ENCODE peak calls at places on chromosomes 3 and 15, in ten cellular contexts. One of them, this sample, is unnamed.

GRCh38 chr3:9932843-9933560 is 632 bp upstream of the CRELD1 start:
- DNase-seq in A549: peak; percentile 74
- DNase-seq in HCT116: peak; percentile 43
- DNase-seq in left ventricle myocardium inferior: peak; percentile 80
- DNase-seq in HepG2: peak; percentile 70
- DNase-seq in CD8-positive, alpha-beta memory T cell: peak; percentile 86
- DNase-seq in GM23248: peak; percentile 91
- DNase-seq in psoas muscle: peak; percentile 88
- DNase-seq in endothelial cell of umbilical vein: peak; percentile 84
- DNase-seq in heart left ventricle: peak; percentile 88
- DNase-seq in this sample: peak; percentile 55

GRCh38 chr15:60858511-60859085 is 370.5 kb downstream of the RORA start:
- DNase-seq in HepG2: no peak
- DNase-seq in HCT116: no peak
- DNase-seq in psoas muscle: no peak
- DNase-seq in A549: no peak
- DNase-seq in endothelial cell of umbilical vein: no peak
- DNase-seq in GM23248: no peak
- DNase-seq in heart left ventricle: no peak
- DNase-seq in left ventricle myocardium inferior: no peak
- DNase-seq in CD8-positive, alpha-beta memory T cell: no peak
- DNase-seq in this sample: no peak

GRCh38 chr15:80679167-80679804 is 15.8 kb upstream of the ABHD17C start:
- DNase-seq in CD8-positive, alpha-beta memory T cell: no peak
- DNase-seq in heart left ventricle: no peak
- DNase-seq in psoas muscle: no peak
- DNase-seq in HCT116: no peak
- DNase-seq in left ventricle myocardium inferior: no peak
- DNase-seq in HepG2: no peak
- DNase-seq in GM23248: no peak
- DNase-seq in endothelial cell of umbilical vein: no peak
- DNase-seq in A549: no peak
- DNase-seq in this sample: no peak

GRCh38 chr3:113712129-113712528 is 15.7 kb upstream of the USF3 start:
- DNase-seq in A549: no peak
- DNase-seq in heart left ventricle: no peak
- DNase-seq in GM23248: no peak
- DNase-seq in psoas muscle: no peak
- DNase-seq in endothelial cell of umbilical vein: peak; percentile 12
- DNase-seq in left ventricle myocardium inferior: no peak
- DNase-seq in HepG2: no peak
- DNase-seq in HCT116: no peak
- DNase-seq in CD8-positive, alpha-beta memory T cell: no peak
- DNase-seq in this sample: no peak

GRCh38 chr3:8962226-8962861 is 928 bp downstream of the RAD18 start:
- DNase-seq in CD8-positive, alpha-beta memory T cell: no peak
- DNase-seq in heart left ventricle: no peak
- DNase-seq in GM23248: peak; percentile 27
- DNase-seq in endothelial cell of umbilical vein: no peak
- DNase-seq in left ventricle myocardium inferior: no peak
- DNase-seq in psoas muscle: no peak
- DNase-seq in HCT116: no peak
- DNase-seq in A549: no peak
- DNase-seq in HepG2: no peak
- DNase-seq in this sample: no peak

GRCh38 chr3:190122198-190122771 is 1.6 kb upstream of the P3H2 start:
- DNase-seq in HCT116: no peak
- DNase-seq in GM23248: peak; percentile 70
- DNase-seq in left ventricle myocardium inferior: no peak
- DNase-seq in CD8-positive, alpha-beta memory T cell: no peak
- DNase-seq in heart left ventricle: no peak
- DNase-seq in endothelial cell of umbilical vein: no peak
- DNase-seq in HepG2: no peak
- DNase-seq in A549: no peak
- DNase-seq in psoas muscle: no peak
- DNase-seq in this sample: no peak

GRCh38 chr3:183158552-183159006 is 4.0 kb downstream of the LAMP3 start:
- DNase-seq in CD8-positive, alpha-beta memory T cell: no peak
- DNase-seq in heart left ventricle: no peak
- DNase-seq in HCT116: no peak
- DNase-seq in psoas muscle: no peak
- DNase-seq in left ventricle myocardium inferior: no peak
- DNase-seq in GM23248: peak; percentile 73
- DNase-seq in HepG2: no peak
- DNase-seq in endothelial cell of umbilical vein: no peak
- DNase-seq in A549: no peak
- DNase-seq in this sample: no peak

GRCh38 chr3:178318957-178319528 is 217.2 kb upstream of the KCNMB2 start:
- DNase-seq in HepG2: no peak
- DNase-seq in psoas muscle: no peak
- DNase-seq in left ventricle myocardium inferior: no peak
- DNase-seq in endothelial cell of umbilical vein: no peak
- DNase-seq in heart left ventricle: no peak
- DNase-seq in GM23248: no peak
- DNase-seq in CD8-positive, alpha-beta memory T cell: no peak
- DNase-seq in HCT116: no peak
- DNase-seq in A549: no peak
- DNase-seq in this sample: no peak

GRCh38 chr15:55937040-55937439 is 56.4 kb downstream of the NEDD4 start:
- DNase-seq in psoas muscle: no peak
- DNase-seq in endothelial cell of umbilical vein: peak; percentile 94
- DNase-seq in CD8-positive, alpha-beta memory T cell: peak; percentile 8
- DNase-seq in heart left ventricle: no peak
- DNase-seq in A549: no peak
- DNase-seq in GM23248: no peak
- DNase-seq in HCT116: no peak
- DNase-seq in left ventricle myocardium inferior: no peak
- DNase-seq in HepG2: no peak
- DNase-seq in this sample: no peak

GRCh38 chr3:131303848-131304247 is 77.7 kb upstream of the NUDT16 start:
- DNase-seq in left ventricle myocardium inferior: no peak
- DNase-seq in CD8-positive, alpha-beta memory T cell: no peak
- DNase-seq in GM23248: peak; percentile 54
- DNase-seq in endothelial cell of umbilical vein: no peak
- DNase-seq in HCT116: no peak
- DNase-seq in psoas muscle: no peak
- DNase-seq in HepG2: no peak
- DNase-seq in heart left ventricle: no peak
- DNase-seq in A549: no peak
- DNase-seq in this sample: no peak

GRCh38 chr3:152269423-152270144 is 855 bp downstream of the MBNL1 start:
- DNase-seq in heart left ventricle: peak; percentile 55
- DNase-seq in left ventricle myocardium inferior: no peak
- DNase-seq in endothelial cell of umbilical vein: peak; percentile 82
- DNase-seq in psoas muscle: no peak
- DNase-seq in HepG2: peak; percentile 46
- DNase-seq in CD8-positive, alpha-beta memory T cell: peak; percentile 85
- DNase-seq in A549: peak; percentile 18
- DNase-seq in GM23248: peak; percentile 89
- DNase-seq in HCT116: no peak
- DNase-seq in this sample: peak; percentile 80

DNA sequence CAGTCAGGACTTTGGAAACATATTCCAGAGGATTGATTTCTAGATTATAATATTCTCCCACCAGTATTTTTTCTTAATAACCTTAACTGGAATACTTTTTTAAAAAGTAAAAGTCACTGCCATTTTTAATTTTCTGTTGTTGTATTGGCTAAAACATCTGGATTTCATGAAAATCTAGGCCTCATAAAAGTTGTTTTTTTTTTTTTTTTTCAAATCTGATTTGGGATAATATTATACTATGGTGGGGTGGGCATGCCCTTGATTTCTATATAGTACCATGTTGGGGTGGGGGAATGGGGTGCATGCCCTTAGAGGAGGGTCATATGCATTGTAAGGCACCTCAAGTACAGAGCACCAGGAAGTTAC is 9.1 kb downstream of the TPM1 start:
- DNase-seq in psoas muscle: no peak
- DNase-seq in HepG2: no peak
- DNase-seq in HCT116: no peak
- DNase-seq in left ventricle myocardium inferior: no peak
- DNase-seq in endothelial cell of umbilical vein: no peak
- DNase-seq in A549: no peak
- DNase-seq in heart left ventricle: no peak
- DNase-seq in GM23248: no peak
- DNase-seq in CD8-positive, alpha-beta memory T cell: no peak
- DNase-seq in this sample: no peak
- H3K4me3 ChIP-seq in psoas muscle: no peak overlapping the region
- H3K4me3 ChIP-seq in HepG2: no peak overlapping the region
- H3K4me3 ChIP-seq in HCT116: no peak overlapping the region
- H3K4me3 ChIP-seq in left ventricle myocardium inferior: peak overlapping the region; percentile 83
- H3K4me3 ChIP-seq in endothelial cell of umbilical vein: no peak overlapping the region
- H3K4me3 ChIP-seq in A549: peak overlapping the region; percentile 87
- H3K4me3 ChIP-seq in heart left ventricle: no peak overlapping the region
- H3K4me3 ChIP-seq in GM23248: peak overlapping the region; percentile 99
- H3K4me3 ChIP-seq in CD8-positive, alpha-beta memory T cell: no peak overlapping the region
- H3K4me3 ChIP-seq in this sample: no peak overlapping the region

DNA sequence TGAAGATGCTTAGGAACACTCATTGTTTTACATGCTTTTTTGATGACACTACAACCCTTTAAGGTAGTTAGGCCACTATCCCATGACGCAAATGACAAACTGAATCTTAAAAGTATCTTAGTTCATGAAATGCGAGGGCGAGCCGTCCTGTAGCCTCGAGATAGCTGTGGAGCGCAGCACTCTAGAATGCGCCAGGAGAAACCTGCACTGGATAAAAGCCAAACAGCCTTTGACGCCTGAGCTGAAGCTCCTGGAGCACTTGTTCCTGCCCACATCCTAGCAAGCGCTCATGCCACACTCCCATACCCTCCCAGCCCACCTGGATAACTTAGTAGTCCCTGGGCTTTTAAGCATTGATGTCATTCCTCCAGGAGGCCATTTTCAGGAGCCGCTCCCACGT is 516.9 kb downstream of the GABRG3 start:
- DNase-seq in heart left ventricle: no peak
- DNase-seq in HepG2: no peak
- DNase-seq in endothelial cell of umbilical vein: no peak
- DNase-seq in GM23248: no peak
- DNase-seq in HCT116: no peak
- DNase-seq in psoas muscle: no peak
- DNase-seq in CD8-positive, alpha-beta memory T cell: no peak
- DNase-seq in left ventricle myocardium inferior: no peak
- DNase-seq in A549: no peak
- DNase-seq in this sample: no peak
- H3K9me3 ChIP-seq in heart left ventricle: no peaks in the 10 kb centered on the region
- H3K9me3 ChIP-seq in HepG2: peaks cover 19% of the 10 kb centered on the region
- H3K9me3 ChIP-seq in endothelial cell of umbilical vein: no peaks in the 10 kb centered on the region
- H3K9me3 ChIP-seq in GM23248: no peaks in the 10 kb centered on the region
- H3K9me3 ChIP-seq in HCT116: peaks cover 11% of the 10 kb centered on the region
- H3K9me3 ChIP-seq in psoas muscle: no peaks in the 10 kb centered on the region
- H3K9me3 ChIP-seq in CD8-positive, alpha-beta memory T cell: no peaks in the 10 kb centered on the region
- H3K9me3 ChIP-seq in left ventricle myocardium inferior: no peaks in the 10 kb centered on the region
- H3K9me3 ChIP-seq in A549: peaks cover 8% of the 10 kb centered on the region
- H3K9me3 ChIP-seq in this sample: no peaks in the 10 kb centered on the region

GRCh38 chr3:172070269-172070668 is 30.9 kb downstream of the FNDC3B start:
- DNase-seq in psoas muscle: no peak
- DNase-seq in CD8-positive, alpha-beta memory T cell: no peak
- DNase-seq in HCT116: no peak
- DNase-seq in A549: no peak
- DNase-seq in heart left ventricle: no peak
- DNase-seq in GM23248: no peak
- DNase-seq in left ventricle myocardium inferior: no peak
- DNase-seq in HepG2: no peak
- DNase-seq in endothelial cell of umbilical vein: no peak
- DNase-seq in this sample: no peak
- H3K4me1 ChIP-seq in psoas muscle: peaks cover 93% of the 10 kb centered on the region
- H3K4me1 ChIP-seq in CD8-positive, alpha-beta memory T cell: peaks cover 20% of the 10 kb centered on the region
- H3K4me1 ChIP-seq in HCT116: no peaks in the 10 kb centered on the region
- H3K4me1 ChIP-seq in A549: peaks cover 91% of the 10 kb centered on the region
- H3K4me1 ChIP-seq in heart left ventricle: peaks cover 99% of the 10 kb centered on the region
- H3K4me1 ChIP-seq in GM23248: peaks cover 71% of the 10 kb centered on the region
- H3K4me1 ChIP-seq in left ventricle myocardium inferior: peaks cover 98% of the 10 kb centered on the region
- H3K4me1 ChIP-seq in HepG2: peaks cover 100% of the 10 kb centered on the region
- H3K4me1 ChIP-seq in endothelial cell of umbilical vein: peaks cover 44% of the 10 kb centered on the region
- H3K4me1 ChIP-seq in this sample: peaks cover 96% of the 10 kb centered on the region

GRCh38 chr3:17974206-17974841 is 231.9 kb upstream of the TBC1D5 start:
- DNase-seq in CD8-positive, alpha-beta memory T cell: no peak
- DNase-seq in psoas muscle: no peak
- DNase-seq in left ventricle myocardium inferior: no peak
- DNase-seq in A549: no peak
- DNase-seq in heart left ventricle: no peak
- DNase-seq in HepG2: no peak
- DNase-seq in endothelial cell of umbilical vein: no peak
- DNase-seq in HCT116: no peak
- DNase-seq in GM23248: peak; percentile 12
- DNase-seq in this sample: no peak

GRCh38 chr3:17973559-17973906 is 231.1 kb upstream of the TBC1D5 start:
- DNase-seq in endothelial cell of umbilical vein: no peak
- DNase-seq in HepG2: peak; percentile 7
- DNase-seq in A549: no peak
- DNase-seq in left ventricle myocardium inferior: no peak
- DNase-seq in heart left ventricle: no peak
- DNase-seq in CD8-positive, alpha-beta memory T cell: no peak
- DNase-seq in HCT116: no peak
- DNase-seq in psoas muscle: no peak
- DNase-seq in GM23248: no peak
- DNase-seq in this sample: no peak

GRCh38 chr3:17972030-17972429 is 229.6 kb upstream of the TBC1D5 start:
- DNase-seq in CD8-positive, alpha-beta memory T cell: no peak
- DNase-seq in endothelial cell of umbilical vein: no peak
- DNase-seq in left ventricle myocardium inferior: no peak
- DNase-seq in heart left ventricle: no peak
- DNase-seq in HCT116: no peak
- DNase-seq in psoas muscle: no peak
- DNase-seq in HepG2: no peak
- DNase-seq in GM23248: no peak
- DNase-seq in A549: no peak
- DNase-seq in this sample: no peak

GRCh38 chr3:17972476-17972875 is 230.0 kb upstream of the TBC1D5 start:
- DNase-seq in psoas muscle: no peak
- DNase-seq in endothelial cell of umbilical vein: no peak
- DNase-seq in HepG2: no peak
- DNase-seq in GM23248: no peak
- DNase-seq in left ventricle myocardium inferior: no peak
- DNase-seq in A549: no peak
- DNase-seq in CD8-positive, alpha-beta memory T cell: no peak
- DNase-seq in HCT116: no peak
- DNase-seq in heart left ventricle: no peak
- DNase-seq in this sample: no peak

DNA sequence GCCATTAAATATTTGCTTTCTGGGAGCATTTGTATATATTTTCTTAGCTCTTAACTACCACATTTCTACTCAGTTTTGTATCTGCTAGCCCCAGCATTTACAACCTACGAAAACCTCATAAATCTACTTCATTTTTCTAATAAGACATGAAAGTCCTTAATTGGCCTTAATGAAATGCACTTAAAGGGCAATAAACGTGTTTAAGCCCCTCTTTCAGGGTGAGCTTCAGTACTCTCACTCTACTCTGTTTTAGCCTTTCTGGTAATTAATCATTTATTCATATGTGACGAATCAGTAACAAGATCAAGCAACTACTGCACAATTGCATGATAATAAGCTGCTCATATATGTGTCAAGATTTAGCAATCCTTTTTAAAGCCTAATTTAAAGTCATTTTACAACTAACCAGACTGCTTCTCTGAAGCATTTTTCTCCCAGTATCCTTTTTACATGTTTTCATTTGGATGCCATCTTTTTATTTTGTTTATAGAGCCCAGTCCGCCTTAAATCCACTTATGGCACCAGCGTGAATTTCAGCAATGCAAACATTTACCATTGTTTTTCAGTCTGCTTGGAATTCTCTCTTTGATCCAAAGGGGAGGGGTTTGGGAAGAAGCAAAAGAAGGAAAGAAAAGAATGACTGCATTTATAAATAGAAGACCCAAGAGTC is 230.6 kb upstream of the TBC1D5 start:
- DNase-seq in endothelial cell of umbilical vein: no peak
- DNase-seq in psoas muscle: no peak
- DNase-seq in left ventricle myocardium inferior: no peak
- DNase-seq in CD8-positive, alpha-beta memory T cell: no peak
- DNase-seq in GM23248: no peak
- DNase-seq in A549: no peak
- DNase-seq in HepG2: no peak
- DNase-seq in heart left ventricle: no peak
- DNase-seq in HCT116: no peak
- DNase-seq in this sample: no peak
- H3K4me3 ChIP-seq in endothelial cell of umbilical vein: no peak overlapping the region
- H3K4me3 ChIP-seq in psoas muscle: no peak overlapping the region
- H3K4me3 ChIP-seq in left ventricle myocardium inferior: no peak overlapping the region
- H3K4me3 ChIP-seq in CD8-positive, alpha-beta memory T cell: no peak overlapping the region
- H3K4me3 ChIP-seq in GM23248: no peak overlapping the region
- H3K4me3 ChIP-seq in A549: peak overlapping the region; percentile 1
- H3K4me3 ChIP-seq in HepG2: no peak overlapping the region
- H3K4me3 ChIP-seq in heart left ventricle: no peak overlapping the region
- H3K4me3 ChIP-seq in HCT116: no peak overlapping the region
- H3K4me3 ChIP-seq in this sample: no peak overlapping the region